ENCODE peak calls at places on chromosomes 6 and 20, in nine cellular contexts. One of them, this sample, is unnamed.

GRCh38 chr6:169620171-169621125 is 81.4 kb downstream of the WDR27 start:
- DNase-seq in A549: peak; percentile 23
- DNase-seq in spleen: no peak
- DNase-seq in stomach: no peak
- DNase-seq in prostate gland: no peak
- DNase-seq in transverse colon: no peak
- DNase-seq in adrenal gland: no peak
- DNase-seq in body of pancreas: no peak
- DNase-seq in NB4: no peak
- DNase-seq in this sample: no peak

GRCh38 chr6:7868926-7869325 is 41.7 kb downstream of the TXNDC5 start:
- DNase-seq in A549: no peak
- DNase-seq in spleen: no peak
- DNase-seq in stomach: no peak
- DNase-seq in prostate gland: no peak
- DNase-seq in transverse colon: no peak
- DNase-seq in adrenal gland: peak; percentile 20
- DNase-seq in body of pancreas: no peak
- DNase-seq in NB4: no peak
- DNase-seq in this sample: no peak

GRCh38 chr20:54172532-54172855 is 1.3 kb downstream of the CYP24A1 start:
- DNase-seq in A549: peak; percentile 80
- DNase-seq in spleen: no peak
- DNase-seq in stomach: no peak
- DNase-seq in prostate gland: no peak
- DNase-seq in transverse colon: no peak
- DNase-seq in adrenal gland: no peak
- DNase-seq in body of pancreas: no peak
- DNase-seq in NB4: no peak
- DNase-seq in this sample: no peak

GRCh38 chr6:111972714-111973678 is 80.9 kb upstream of the CCN6 start:
- DNase-seq in A549: peak; percentile 19
- DNase-seq in spleen: no peak
- DNase-seq in stomach: no peak
- DNase-seq in prostate gland: no peak
- DNase-seq in transverse colon: peak; percentile 20
- DNase-seq in adrenal gland: peak; percentile 58
- DNase-seq in body of pancreas: no peak
- DNase-seq in NB4: peak; percentile 68
- DNase-seq in this sample: peak; percentile 21

GRCh38 chr6:131825946-131826345 is 18.1 kb downstream of the ENPP1 start:
- DNase-seq in A549: peak; percentile 3
- DNase-seq in spleen: no peak
- DNase-seq in stomach: no peak
- DNase-seq in prostate gland: no peak
- DNase-seq in transverse colon: no peak
- DNase-seq in adrenal gland: no peak
- DNase-seq in body of pancreas: no peak
- DNase-seq in NB4: no peak
- DNase-seq in this sample: no peak

GRCh38 chr20:18743665-18744440 is 69.7 kb upstream of the SCP2D1 start:
- DNase-seq in A549: no peak
- DNase-seq in spleen: no peak
- DNase-seq in stomach: no peak
- DNase-seq in prostate gland: no peak
- DNase-seq in transverse colon: no peak
- DNase-seq in adrenal gland: no peak
- DNase-seq in body of pancreas: no peak
- DNase-seq in NB4: no peak
- DNase-seq in this sample: no peak

GRCh38 chr20:13930246-13930645 is 60.2 kb downstream of the SEL1L2 start:
- DNase-seq in A549: no peak
- DNase-seq in spleen: no peak
- DNase-seq in stomach: no peak
- DNase-seq in prostate gland: no peak
- DNase-seq in transverse colon: no peak
- DNase-seq in adrenal gland: no peak
- DNase-seq in body of pancreas: no peak
- DNase-seq in NB4: peak; percentile 30
- DNase-seq in this sample: peak; percentile 3

GRCh38 chr20:1888796-1889463 is 6.3 kb upstream of the SIRPA start:
- DNase-seq in A549: no peak
- DNase-seq in spleen: peak; percentile 84
- DNase-seq in stomach: no peak
- DNase-seq in prostate gland: no peak
- DNase-seq in transverse colon: no peak
- DNase-seq in adrenal gland: no peak
- DNase-seq in body of pancreas: no peak
- DNase-seq in NB4: peak; percentile 97
- DNase-seq in this sample: no peak

GRCh38 chr6:153956807-153957206 is 82.2 kb upstream of the OPRM1 start:
- DNase-seq in A549: no peak
- DNase-seq in spleen: no peak
- DNase-seq in stomach: no peak
- DNase-seq in prostate gland: no peak
- DNase-seq in transverse colon: no peak
- DNase-seq in adrenal gland: no peak
- DNase-seq in body of pancreas: no peak
- DNase-seq in NB4: no peak
- DNase-seq in this sample: no peak

GRCh38 chr6:36604090-36605060 is 10.2 kb downstream of the SRSF3 start:
- DNase-seq in A549: no peak
- DNase-seq in spleen: no peak
- DNase-seq in stomach: no peak
- DNase-seq in prostate gland: no peak
- DNase-seq in transverse colon: no peak
- DNase-seq in adrenal gland: peak; percentile 47
- DNase-seq in body of pancreas: no peak
- DNase-seq in NB4: no peak
- DNase-seq in this sample: no peak

GRCh38 chr6:36607782-36608386 is 13.7 kb downstream of the SRSF3 start:
- DNase-seq in A549: no peak
- DNase-seq in spleen: peak; percentile 25
- DNase-seq in stomach: peak; percentile 57
- DNase-seq in prostate gland: peak; percentile 71
- DNase-seq in transverse colon: no peak
- DNase-seq in adrenal gland: peak; percentile 51
- DNase-seq in body of pancreas: peak; percentile 68
- DNase-seq in NB4: no peak
- DNase-seq in this sample: no peak

GRCh38 chr6:36605560-36606391 is 11.6 kb downstream of the SRSF3 start:
- DNase-seq in A549: no peak
- DNase-seq in spleen: no peak
- DNase-seq in stomach: no peak
- DNase-seq in prostate gland: no peak
- DNase-seq in transverse colon: no peak
- DNase-seq in adrenal gland: peak; percentile 48
- DNase-seq in body of pancreas: no peak
- DNase-seq in NB4: no peak
- DNase-seq in this sample: no peak

GRCh38 chr6:36603222-36604089 is 9.3 kb downstream of the SRSF3 start:
- DNase-seq in A549: no peak
- DNase-seq in spleen: no peak
- DNase-seq in stomach: no peak
- DNase-seq in prostate gland: no peak
- DNase-seq in transverse colon: no peak
- DNase-seq in adrenal gland: no peak
- DNase-seq in body of pancreas: no peak
- DNase-seq in NB4: no peak
- DNase-seq in this sample: no peak

DNA sequence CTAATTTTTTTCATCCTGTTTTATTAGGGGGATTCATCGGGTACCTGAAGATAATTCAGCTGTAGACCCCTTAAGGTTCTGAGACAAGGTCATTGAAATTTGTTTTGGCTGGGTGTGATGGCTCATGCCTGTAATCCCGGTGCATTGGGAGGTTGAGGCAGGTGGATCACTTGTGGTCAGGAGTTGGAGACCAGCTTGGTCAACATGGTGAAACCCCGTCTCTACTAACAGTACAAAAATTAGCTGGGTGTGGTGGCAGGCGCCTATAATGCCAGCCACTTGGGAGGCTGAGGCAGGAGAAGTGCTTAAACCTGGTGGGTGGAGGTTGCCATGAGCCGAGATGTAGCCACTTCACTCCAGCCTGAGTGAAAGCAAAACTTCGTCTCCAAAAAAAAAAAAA is 10.9 kb downstream of the SRSF3 start:
- DNase-seq in A549: no peak
- DNase-seq in spleen: peak; percentile 20
- DNase-seq in stomach: no peak
- DNase-seq in prostate gland: no peak
- DNase-seq in transverse colon: no peak
- DNase-seq in adrenal gland: peak; percentile 50
- DNase-seq in body of pancreas: no peak
- DNase-seq in NB4: no peak
- DNase-seq in this sample: no peak
- TF ChIP-seq POLR2A in A549: no peak
- TF ChIP-seq POLR2A in spleen: no peak
- TF ChIP-seq POLR2A in stomach: no peak
- TF ChIP-seq POLR2A in prostate gland: no peak
- TF ChIP-seq POLR2A in transverse colon: no peak
- TF ChIP-seq POLR2A in adrenal gland: no peak
- TF ChIP-seq POLR2A in body of pancreas: no peak
- TF ChIP-seq POLR2A in NB4: no peak
- TF ChIP-seq POLR2A in this sample: no peak

GRCh38 chr6:17156112-17156921 is 54.5 kb downstream of the STMND1 start:
- DNase-seq in A549: peak; percentile 80
- DNase-seq in spleen: no peak
- DNase-seq in stomach: peak; percentile 72
- DNase-seq in prostate gland: peak; percentile 80
- DNase-seq in transverse colon: peak; percentile 76
- DNase-seq in adrenal gland: peak; percentile 89
- DNase-seq in body of pancreas: peak; percentile 87
- DNase-seq in NB4: peak; percentile 80
- DNase-seq in this sample: peak; percentile 30
- TF ChIP-seq POLR2A in A549: no peak
- TF ChIP-seq POLR2A in spleen: no peak
- TF ChIP-seq POLR2A in stomach: no peak
- TF ChIP-seq POLR2A in prostate gland: no peak
- TF ChIP-seq POLR2A in transverse colon: no peak
- TF ChIP-seq POLR2A in adrenal gland: no peak
- TF ChIP-seq POLR2A in body of pancreas: no peak
- TF ChIP-seq POLR2A in NB4: no peak
- TF ChIP-seq POLR2A in this sample: no peak

GRCh38 chr20:50504231-50504823 is 5.9 kb upstream of the PTPN1 start:
- DNase-seq in A549: no peak
- DNase-seq in spleen: no peak
- DNase-seq in stomach: no peak
- DNase-seq in prostate gland: no peak
- DNase-seq in transverse colon: no peak
- DNase-seq in adrenal gland: no peak
- DNase-seq in body of pancreas: no peak
- DNase-seq in NB4: peak; percentile 35
- DNase-seq in this sample: no peak

GRCh38 chr20:50506270-50506579 is 4.0 kb upstream of the PTPN1 start:
- DNase-seq in A549: no peak
- DNase-seq in spleen: no peak
- DNase-seq in stomach: no peak
- DNase-seq in prostate gland: no peak
- DNase-seq in transverse colon: no peak
- DNase-seq in adrenal gland: no peak
- DNase-seq in body of pancreas: no peak
- DNase-seq in NB4: no peak
- DNase-seq in this sample: no peak

GRCh38 chr20:50510706-50511401 is 671 bp downstream of the PTPN1 start:
- DNase-seq in A549: no peak
- DNase-seq in spleen: peak; percentile 88
- DNase-seq in stomach: no peak
- DNase-seq in prostate gland: no peak
- DNase-seq in transverse colon: peak; percentile 38
- DNase-seq in adrenal gland: no peak
- DNase-seq in body of pancreas: peak; percentile 13
- DNase-seq in NB4: peak; percentile 50
- DNase-seq in this sample: no peak

GRCh38 chr20:50509923-50510705 is at the start of gene PTPN1:
- DNase-seq in A549: peak; percentile 98
- DNase-seq in spleen: peak; percentile 98
- DNase-seq in stomach: peak; percentile 99
- DNase-seq in prostate gland: peak; percentile 98
- DNase-seq in transverse colon: peak; percentile 99
- DNase-seq in adrenal gland: peak; percentile 99
- DNase-seq in body of pancreas: peak; percentile 99
- DNase-seq in NB4: peak; percentile 99
- DNase-seq in this sample: peak; percentile 91

DNA sequence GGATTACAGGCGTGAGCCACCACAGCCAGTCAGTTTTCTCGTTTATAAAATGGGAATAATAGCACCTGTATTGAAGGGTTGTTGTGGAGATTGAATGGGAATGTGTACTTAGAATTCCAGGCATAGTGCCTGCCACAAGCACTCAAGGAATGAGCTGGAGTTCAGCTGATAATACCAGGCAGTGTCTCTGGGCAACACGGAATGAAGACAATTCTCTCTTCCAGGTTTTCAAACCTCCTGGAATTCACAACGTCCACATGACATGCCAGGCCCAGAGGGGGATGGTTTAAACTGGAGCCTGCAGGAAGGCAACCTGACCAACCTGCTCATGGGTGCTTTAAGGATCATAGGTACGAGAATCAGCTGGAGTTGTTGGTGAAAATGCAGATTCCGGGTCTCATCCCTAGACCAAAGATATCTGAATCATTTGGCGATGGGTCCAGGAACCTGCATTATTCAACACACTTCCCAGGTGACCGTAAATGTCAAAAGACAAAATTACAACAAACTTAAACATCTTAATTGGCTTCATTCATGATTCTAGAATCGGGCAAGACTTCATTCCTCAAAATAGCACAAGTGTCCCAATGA is 1.9 kb upstream of the PTPN1 start:
- DNase-seq in A549: no peak
- DNase-seq in spleen: no peak
- DNase-seq in stomach: no peak
- DNase-seq in prostate gland: no peak
- DNase-seq in transverse colon: no peak
- DNase-seq in adrenal gland: no peak
- DNase-seq in body of pancreas: no peak
- DNase-seq in NB4: no peak
- DNase-seq in this sample: no peak
- TF ChIP-seq POLR2A in A549: no peak
- TF ChIP-seq POLR2A in spleen: no peak
- TF ChIP-seq POLR2A in stomach: no peak
- TF ChIP-seq POLR2A in prostate gland: no peak
- TF ChIP-seq POLR2A in transverse colon: no peak
- TF ChIP-seq POLR2A in adrenal gland: no peak
- TF ChIP-seq POLR2A in body of pancreas: no peak
- TF ChIP-seq POLR2A in NB4: no peak
- TF ChIP-seq POLR2A in this sample: no peak

DNA sequence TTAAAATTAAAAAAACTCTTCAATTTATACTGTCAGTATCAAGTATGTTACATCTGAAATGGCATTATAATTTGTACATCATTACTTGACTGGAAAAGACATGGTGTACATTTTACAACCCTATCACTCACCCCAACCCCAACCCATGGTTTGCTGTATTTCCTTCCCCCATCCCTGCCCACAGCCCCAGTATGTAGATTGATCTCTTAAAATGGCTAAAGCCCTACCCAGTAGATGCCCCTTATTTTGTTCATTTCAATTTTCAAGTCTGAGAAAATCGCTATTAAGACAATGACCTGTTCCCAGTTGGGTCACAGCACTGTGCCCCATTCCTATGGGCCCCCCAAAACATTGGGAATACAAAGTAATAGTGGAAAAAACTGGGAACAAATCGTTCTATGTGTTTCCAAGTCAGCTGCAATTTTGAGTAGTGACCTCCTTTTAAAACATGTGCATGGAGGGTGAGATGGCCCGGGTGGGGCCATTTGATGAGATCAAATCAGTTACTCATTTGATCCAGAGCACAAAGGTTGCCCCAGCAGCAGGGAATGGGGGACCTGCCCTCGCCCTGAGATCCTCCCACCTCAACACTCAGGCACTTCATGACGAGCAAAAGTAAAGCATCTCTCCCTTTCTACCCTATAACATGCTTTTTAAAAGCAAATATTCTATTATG is 13.3 kb downstream of the EZR start:
- DNase-seq in A549: no peak
- DNase-seq in spleen: no peak
- DNase-seq in stomach: peak; percentile 25
- DNase-seq in prostate gland: no peak
- DNase-seq in transverse colon: peak; percentile 63
- DNase-seq in adrenal gland: peak; percentile 47
- DNase-seq in body of pancreas: no peak
- DNase-seq in NB4: peak; percentile 36
- DNase-seq in this sample: no peak
- TF ChIP-seq POLR2A in A549: no peak
- TF ChIP-seq POLR2A in spleen: no peak
- TF ChIP-seq POLR2A in stomach: no peak
- TF ChIP-seq POLR2A in prostate gland: no peak
- TF ChIP-seq POLR2A in transverse colon: no peak
- TF ChIP-seq POLR2A in adrenal gland: no peak
- TF ChIP-seq POLR2A in body of pancreas: no peak
- TF ChIP-seq POLR2A in NB4: no peak
- TF ChIP-seq POLR2A in this sample: no peak